ENCODE peak calls at places on chromosomes 1 and 21, in five cellular contexts. M is B cell, W is progenitor cell of endocrine pancreas, F is adrenal gland, K is bronchial epithelial cell. S is an unnamed sample.

GRCh38 chr1:97270508-97271307 is 549.1 kb downstream of the PTBP2 start:
- DNase-seq in F (no peak), K (no peak), W (no peak), M (no peak), S (no peak)

GRCh38 chr1:85201340-85202091 is 700 bp upstream of the SYDE2 start:
- DNase-seq in W (peak), M (peak), F (peak), K (no peak), S (peak)

GRCh38 chr1:115426271-115426771 is 88.3 kb upstream of the NGF start:
- DNase-seq in M (no peak), W (no peak), K (peak), F (peak), S (no peak)

GRCh38 chr1:109877320-109877771 is 33.3 kb upstream of the CSF1 start:
- DNase-seq in M (no peak), F (peak), K (no peak), W (no peak), S (no peak)

GRCh38 chr1:168942165-168942564 is 164.3 kb upstream of the ATP1B1 start:
- DNase-seq in K (peak), W (no peak), M (no peak), F (no peak), S (no peak)

GRCh38 chr21:38599381-38599975 is 101.2 kb upstream of the ERG start:
- DNase-seq in M (no peak), W (no peak), K (no peak), F (no peak), S (no peak)

GRCh38 chr1:94079056-94079990 is 41.6 kb downstream of the ABCA4 start:
- DNase-seq in M (no peak), W (no peak), F (no peak), K (no peak), S (no peak)

GRCh38 chr1:21783679-21784603 is 992 bp upstream of the USP48 start:
- DNase-seq in W (peak), F (peak), K (no peak), M (no peak), S (peak)

GRCh38 chr1:213987422-213987875 is 324 bp upstream of the PROX1 start:
- DNase-seq in W (no peak), K (no peak), M (no peak), F (no peak), S (no peak)

GRCh38 chr1:51981555-51981954 is 8.9 kb downstream of the RAB3B start:
- DNase-seq in M (no peak), F (no peak), K (no peak), W (no peak), S (no peak)

GRCh38 chr1:199129247-199129646 is 490.4 kb downstream of the PTPRC start:
- DNase-seq in M (no peak), F (no peak), K (no peak), W (no peak), S (no peak)

GRCh38 chr1:182217071-182217470 is 155.6 kb upstream of the ZNF648 start:
- DNase-seq in M (no peak), W (no peak), K (peak), F (no peak), S (no peak)

GRCh38 chr1:10530281-10530740 is 55.6 kb downstream of the PEX14 start:
- DNase-seq in K (peak), M (no peak), W (peak), F (peak), S (no peak)

GRCh38 chr1:205512059-205513045 is 7.9 kb downstream of the CDK18 start:
- DNase-seq in W (no peak), K (peak), F (no peak), M (no peak), S (no peak)

GRCh38 chr1:192967211-192967877 is 91.8 kb downstream of the UCHL5 start:
- DNase-seq in F (no peak), W (no peak), K (no peak), M (no peak), S (no peak)

GRCh38 chr21:15010645-15011044 is 54.2 kb downstream of the NRIP1 start:
- DNase-seq in K (no peak), W (no peak), F (no peak), M (no peak), S (no peak)

GRCh38 chr1:100302756-100303155 is 36.7 kb downstream of the RTCA start:
- DNase-seq in F (no peak), M (no peak), K (no peak), W (no peak), S (no peak)

GRCh38 chr1:114485286-114485685 is 25.7 kb downstream of the TRIM33 start:
- DNase-seq in F (no peak), W (no peak), K (peak), M (no peak), S (no peak)

GRCh38 chr1:204826970-204827369 is 43.7 kb upstream of the NFASC start:
- DNase-seq in F (no peak), M (no peak), K (peak), W (peak), S (peak)

GRCh38 chr1:72623299-72623708 is 341.0 kb upstream of the NEGR1 start:
- DNase-seq in F (no peak), W (no peak), M (no peak), K (peak), S (peak)

GRCh38 chr1:185690527-185690926 is 43.7 kb upstream of the HMCN1 start:
- DNase-seq in W (no peak), K (no peak), F (no peak), M (no peak), S (no peak)
- TF ChIP-seq CTCF in W (no peak), K (no peak), F (no peak), M (no peak), S (no peak)

GRCh38 chr1:25811384-25812082 is 8.2 kb upstream of the MTFR1L start:
- DNase-seq in K (no peak), F (no peak), M (peak), W (no peak), S (no peak)

GRCh38 chr1:25809283-25809926 is 9.4 kb downstream of the SELENON start:
- DNase-seq in W (no peak), K (no peak), M (peak), F (no peak), S (no peak)

GRCh38 chr1:25810341-25811299 is 9.1 kb upstream of the MTFR1L start:
- DNase-seq in F (peak), W (peak), K (peak), M (peak), S (peak)

GRCh38 chr1:25808481-25809244 is 8.7 kb downstream of the SELENON start:
- DNase-seq in W (no peak), M (no peak), F (no peak), K (no peak), S (no peak)

DNA sequence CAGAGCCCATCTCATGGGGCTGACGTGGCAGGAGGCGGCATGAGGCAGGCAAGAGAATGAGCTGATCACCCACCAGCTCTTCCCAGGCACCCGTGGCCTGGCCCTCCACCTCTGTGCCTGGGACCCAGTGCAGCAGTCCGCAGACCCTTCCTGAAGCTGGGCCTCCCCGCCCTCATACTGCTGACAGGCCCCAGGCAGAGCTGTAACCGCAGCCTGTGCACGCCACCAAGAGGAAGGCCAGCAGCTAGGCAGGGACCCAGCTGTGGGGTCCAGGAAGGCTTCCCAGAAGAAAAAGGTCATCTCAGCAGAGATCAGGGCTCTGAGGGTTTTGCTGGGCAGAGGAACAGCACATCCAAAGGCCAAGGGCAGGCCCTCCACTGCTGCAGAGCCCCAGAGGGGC is 9.8 kb upstream of the MTFR1L start:
- DNase-seq in F (no peak), M (peak), W (no peak), K (no peak), S (no peak)
- TF ChIP-seq CTCF in F (no peak), M (no peak), W (no peak), K (no peak), S (peak)

GRCh38 chr1:202085682-202086373 is 36.9 kb upstream of the GPR37L1 start:
- DNase-seq in K (peak), F (no peak), M (no peak), W (no peak), S (no peak)
- TF ChIP-seq CTCF in K (no peak), F (no peak), M (no peak), W (no peak), S (no peak)

DNA sequence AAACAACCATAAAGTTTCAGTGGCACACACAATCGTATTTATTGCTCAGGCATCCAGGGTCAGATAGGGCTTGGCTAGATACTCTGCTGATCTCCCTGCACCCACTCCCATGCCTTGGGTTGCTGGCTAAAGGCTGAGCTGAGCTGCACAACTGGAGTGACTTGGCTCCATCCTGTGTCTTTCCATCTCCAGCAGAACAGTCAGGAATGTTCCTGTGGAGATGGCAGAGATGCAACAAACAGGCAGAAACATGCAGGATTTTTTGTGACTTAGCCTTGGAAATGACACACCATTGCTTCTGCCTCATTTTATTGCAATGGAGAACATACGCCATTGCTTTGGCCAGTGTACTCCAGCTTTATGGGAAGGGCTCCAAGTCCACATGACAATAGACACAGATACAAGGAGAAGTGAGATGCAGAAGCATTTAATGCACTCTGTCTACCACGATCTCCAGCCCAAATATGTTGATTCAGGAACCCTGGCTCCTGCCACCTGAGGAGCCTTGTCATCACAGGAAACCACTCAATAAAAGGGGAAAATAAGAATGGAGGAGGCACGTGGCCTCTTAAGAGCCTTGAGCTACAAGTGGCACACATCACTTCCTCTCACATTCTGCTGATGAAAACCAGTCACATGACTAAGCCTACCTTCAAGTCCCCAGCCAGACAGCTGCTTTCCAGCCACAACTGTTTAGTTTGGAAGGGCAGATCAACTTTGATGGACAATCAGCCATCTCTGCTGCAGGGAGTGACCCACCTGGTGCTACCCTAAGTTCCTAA is 10.1 kb upstream of the GUCA2B start:
- DNase-seq in W (no peak), K (peak), F (no peak), M (no peak), S (peak)
- TF ChIP-seq CTCF in W (no peak), K (no peak), F (no peak), M (no peak), S (no peak)

DNA sequence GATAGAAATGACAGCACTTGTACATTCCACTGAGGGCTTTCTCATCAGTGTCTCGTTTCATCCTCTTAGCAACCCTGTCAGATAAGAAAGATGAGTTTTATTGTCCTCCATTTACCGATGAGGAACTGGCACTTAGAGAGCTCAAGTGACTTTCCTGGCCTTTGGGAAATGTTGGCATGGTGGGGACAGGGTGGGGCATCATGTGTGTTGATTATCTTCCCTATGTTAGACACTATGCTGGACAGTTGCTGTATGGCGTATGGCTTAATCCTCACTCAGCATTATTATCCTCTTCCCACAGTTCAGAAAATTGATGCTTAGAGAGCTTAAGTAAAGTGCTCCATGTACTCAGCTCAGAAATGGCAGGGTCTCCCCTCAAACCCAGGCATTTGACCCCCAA is 163.2 kb downstream of the CAMTA1 start:
- DNase-seq in F (no peak), M (no peak), K (no peak), W (no peak), S (no peak)
- TF ChIP-seq CTCF in F (no peak), M (no peak), K (no peak), W (no peak), S (no peak)

GRCh38 chr1:65940131-65940530 is 147.4 kb downstream of the PDE4B start:
- DNase-seq in F (no peak), M (no peak), K (no peak), W (no peak), S (no peak)
- TF ChIP-seq CTCF in F (no peak), M (no peak), K (no peak), W (no peak), S (no peak)

GRCh38 chr21:23162213-23162946 is 2164.2 kb downstream of the NCAM2 start:
- DNase-seq in F (no peak), W (no peak), K (peak), M (no peak), S (no peak)

GRCh38 chr21:23155281-23155680 is 2157.1 kb downstream of the NCAM2 start:
- DNase-seq in W (no peak), M (no peak), K (no peak), F (no peak), S (no peak)

GRCh38 chr21:23160914-23161313 is 2162.7 kb downstream of the NCAM2 start:
- DNase-seq in W (no peak), M (no peak), F (no peak), K (no peak), S (no peak)
- TF ChIP-seq CTCF in W (peak), M (no peak), F (no peak), K (no peak), S (no peak)

GRCh38 chr21:41043008-41043407 is 125.0 kb upstream of the BACE2 start:
- DNase-seq in K (peak), W (no peak), F (no peak), M (no peak), S (no peak)
- TF ChIP-seq CTCF in K (no peak), W (peak), F (no peak), M (no peak), S (no peak)

S was measured in GM13977.